ENCODE peak calls at places on chromosomes 4 and X, in four cellular contexts. One of them, this sample, is unnamed. For H3K4me1 and H3K27me3, the result is how much of the 10 kb centered on the place peaks cover.

GRCh38 chr4:75671802-75672421 is 1.3 kb downstream of the G3BP2 start:
- DNase-seq in CD8-positive, alpha-beta memory T cell: no peak
- DNase-seq in psoas muscle: no peak
- DNase-seq in endodermal cell: no peak
- DNase-seq in this sample: no peak

GRCh38 chrX:41176263-41176662 is 91.0 kb downstream of the USP9X start:
- DNase-seq in endodermal cell: no peak
- DNase-seq in psoas muscle: no peak
- DNase-seq in CD8-positive, alpha-beta memory T cell: no peak
- DNase-seq in this sample: no peak

GRCh38 chr4:82900016-82900334 is 560 bp upstream of the THAP9 start:
- DNase-seq in psoas muscle: no peak
- DNase-seq in endodermal cell: no peak
- DNase-seq in CD8-positive, alpha-beta memory T cell: no peak
- DNase-seq in this sample: no peak

GRCh38 chr4:75244325-75244724 is 269.9 kb downstream of the RCHY1 start:
- DNase-seq in psoas muscle: no peak
- DNase-seq in CD8-positive, alpha-beta memory T cell: no peak
- DNase-seq in endodermal cell: no peak
- DNase-seq in this sample: no peak

GRCh38 chr4:2860391-2861348 is 17.0 kb downstream of the ADD1 start:
- DNase-seq in endodermal cell: peak
- DNase-seq in CD8-positive, alpha-beta memory T cell: no peak
- DNase-seq in psoas muscle: no peak
- DNase-seq in this sample: no peak

GRCh38 chr4:37685726-37686372 is 327 bp downstream of the RELL1 start:
- DNase-seq in endodermal cell: no peak
- DNase-seq in CD8-positive, alpha-beta memory T cell: peak
- DNase-seq in psoas muscle: peak
- DNase-seq in this sample: peak

GRCh38 chrX:9327747-9328145 is 137.1 kb upstream of the TBL1X start:
- DNase-seq in endodermal cell: no peak
- DNase-seq in CD8-positive, alpha-beta memory T cell: no peak
- DNase-seq in psoas muscle: no peak
- DNase-seq in this sample: no peak

GRCh38 chr4:144450526-144450925 is 195.4 kb upstream of the HHIP start:
- DNase-seq in psoas muscle: no peak
- DNase-seq in endodermal cell: no peak
- DNase-seq in CD8-positive, alpha-beta memory T cell: no peak
- DNase-seq in this sample: no peak

GRCh38 chr4:112374850-112375249 is 77.7 kb downstream of the ALPK1 start:
- DNase-seq in CD8-positive, alpha-beta memory T cell: no peak
- DNase-seq in psoas muscle: no peak
- DNase-seq in endodermal cell: no peak
- DNase-seq in this sample: no peak

GRCh38 chr4:11741190-11741652 is 312.5 kb upstream of the HS3ST1 start:
- DNase-seq in psoas muscle: no peak
- DNase-seq in endodermal cell: no peak
- DNase-seq in CD8-positive, alpha-beta memory T cell: no peak
- DNase-seq in this sample: no peak

GRCh38 chrX:152912121-152912520 is 14.3 kb downstream of the ZNF185 start:
- DNase-seq in CD8-positive, alpha-beta memory T cell: no peak
- DNase-seq in endodermal cell: no peak
- DNase-seq in psoas muscle: no peak
- DNase-seq in this sample: no peak

GRCh38 chr4:30968926-30969325 is 248.8 kb downstream of the PCDH7 start:
- DNase-seq in endodermal cell: no peak
- DNase-seq in psoas muscle: no peak
- DNase-seq in CD8-positive, alpha-beta memory T cell: no peak
- DNase-seq in this sample: no peak

GRCh38 chr4:45442466-45442865 is 681.4 kb downstream of the GABRG1 start:
- DNase-seq in endodermal cell: peak
- DNase-seq in CD8-positive, alpha-beta memory T cell: no peak
- DNase-seq in psoas muscle: no peak
- DNase-seq in this sample: no peak

GRCh38 chr4:168409089-168409801 is 71.0 kb downstream of the DDX60L start:
- DNase-seq in psoas muscle: no peak
- DNase-seq in CD8-positive, alpha-beta memory T cell: no peak
- DNase-seq in endodermal cell: no peak
- DNase-seq in this sample: no peak

GRCh38 chr4:140158234-140159030 is 4.4 kb upstream of the MAML3 start:
- DNase-seq in psoas muscle: no peak
- DNase-seq in CD8-positive, alpha-beta memory T cell: no peak
- DNase-seq in endodermal cell: no peak
- DNase-seq in this sample: no peak

GRCh38 chrX:2984342-2984741 is 22.0 kb upstream of the ARSH start:
- DNase-seq in CD8-positive, alpha-beta memory T cell: no peak
- DNase-seq in psoas muscle: no peak
- DNase-seq in endodermal cell: no peak
- DNase-seq in this sample: no peak

GRCh38 chr4:107792691-107793090 is 32.0 kb upstream of the SGMS2 start:
- DNase-seq in endodermal cell: no peak
- DNase-seq in CD8-positive, alpha-beta memory T cell: no peak
- DNase-seq in psoas muscle: no peak
- DNase-seq in this sample: no peak

GRCh38 chrX:16666541-16666940 is 16.6 kb downstream of the S100G start:
- DNase-seq in psoas muscle: no peak
- DNase-seq in endodermal cell: peak
- DNase-seq in CD8-positive, alpha-beta memory T cell: no peak
- DNase-seq in this sample: no peak

GRCh38 chr4:145912391-145912790 is 26.2 kb downstream of the ZNF827 start:
- DNase-seq in endodermal cell: no peak
- DNase-seq in CD8-positive, alpha-beta memory T cell: no peak
- DNase-seq in psoas muscle: no peak
- DNase-seq in this sample: no peak

GRCh38 chrX:26375346-26375745 is 159.4 kb downstream of the MAGEB5 start:
- DNase-seq in psoas muscle: no peak
- DNase-seq in endodermal cell: no peak
- DNase-seq in CD8-positive, alpha-beta memory T cell: no peak
- DNase-seq in this sample: no peak

GRCh38 chr4:38034986-38035882 is 75.0 kb downstream of the PTTG2 start:
- DNase-seq in CD8-positive, alpha-beta memory T cell: no peak
- DNase-seq in psoas muscle: no peak
- DNase-seq in endodermal cell: no peak
- DNase-seq in this sample: peak

GRCh38 chr4:35151816-35152572 is 1092.3 kb downstream of the ARAP2 start:
- DNase-seq in CD8-positive, alpha-beta memory T cell: no peak
- DNase-seq in endodermal cell: peak
- DNase-seq in psoas muscle: no peak
- DNase-seq in this sample: no peak

GRCh38 chrX:40329616-40330015 is 231.9 kb upstream of the BCOR start:
- DNase-seq in CD8-positive, alpha-beta memory T cell: no peak
- DNase-seq in psoas muscle: no peak
- DNase-seq in endodermal cell: no peak
- DNase-seq in this sample: no peak

GRCh38 chr4:86496094-86497060 is 97.7 kb upstream of the PTPN13 start:
- DNase-seq in endodermal cell: peak
- DNase-seq in CD8-positive, alpha-beta memory T cell: peak
- DNase-seq in psoas muscle: no peak
- DNase-seq in this sample: peak

GRCh38 chr4:23878912-23879732 is 10.7 kb downstream of the PPARGC1A start:
- DNase-seq in endodermal cell: peak
- DNase-seq in CD8-positive, alpha-beta memory T cell: no peak
- DNase-seq in psoas muscle: no peak
- DNase-seq in this sample: no peak

GRCh38 chr4:163048447-163048846 is 118.2 kb downstream of the NAF1 start:
- DNase-seq in endodermal cell: peak
- DNase-seq in psoas muscle: no peak
- DNase-seq in CD8-positive, alpha-beta memory T cell: no peak
- DNase-seq in this sample: no peak

GRCh38 chr4:1207157-1207470 is 34.7 kb upstream of the SPON2 start:
- DNase-seq in CD8-positive, alpha-beta memory T cell: peak
- DNase-seq in endodermal cell: no peak
- DNase-seq in psoas muscle: no peak
- DNase-seq in this sample: no peak

GRCh38 chr4:71333960-71334951 is 4.6 kb upstream of the SLC4A4 start:
- DNase-seq in psoas muscle: no peak
- DNase-seq in endodermal cell: no peak
- DNase-seq in CD8-positive, alpha-beta memory T cell: no peak
- DNase-seq in this sample: no peak

GRCh38 chr4:176779421-176779820 is 13.3 kb downstream of the VEGFC start:
- DNase-seq in CD8-positive, alpha-beta memory T cell: no peak
- DNase-seq in psoas muscle: no peak
- DNase-seq in endodermal cell: no peak
- DNase-seq in this sample: no peak

GRCh38 chrX:136147320-136147901 is at the start of gene FHL1:
- DNase-seq in psoas muscle: peak
- DNase-seq in endodermal cell: peak
- DNase-seq in CD8-positive, alpha-beta memory T cell: peak
- DNase-seq in this sample: peak

GRCh38 chrX:1623691-1624090 is 8.8 kb downstream of the ASMT start:
- DNase-seq in CD8-positive, alpha-beta memory T cell: no peak
- DNase-seq in psoas muscle: no peak
- DNase-seq in endodermal cell: no peak
- DNase-seq in this sample: no peak

GRCh38 chrX:133297284-133297683 is 79.1 kb upstream of the TFDP3 start:
- DNase-seq in endodermal cell: no peak
- DNase-seq in CD8-positive, alpha-beta memory T cell: no peak
- DNase-seq in psoas muscle: no peak
- DNase-seq in this sample: no peak

GRCh38 chr4:84218002-84218401 is 281.1 kb downstream of the NKX6-1 start:
- DNase-seq in CD8-positive, alpha-beta memory T cell: no peak
- DNase-seq in endodermal cell: no peak
- DNase-seq in psoas muscle: no peak
- DNase-seq in this sample: no peak

GRCh38 chrX:137194164-137194563 is 160.4 kb upstream of the GPR101 start:
- DNase-seq in CD8-positive, alpha-beta memory T cell: no peak
- DNase-seq in endodermal cell: peak
- DNase-seq in psoas muscle: no peak
- DNase-seq in this sample: peak

GRCh38 chr4:153494562-153494961 is 28.4 kb downstream of the TMEM131L start:
- DNase-seq in endodermal cell: no peak
- DNase-seq in CD8-positive, alpha-beta memory T cell: no peak
- DNase-seq in psoas muscle: no peak
- DNase-seq in this sample: no peak

GRCh38 chr4:153497988-153498967 is 32.1 kb downstream of the TMEM131L start:
- DNase-seq in endodermal cell: no peak
- DNase-seq in CD8-positive, alpha-beta memory T cell: no peak
- DNase-seq in psoas muscle: no peak
- DNase-seq in this sample: no peak

GRCh38 chr4:153499005-153499404 is 32.8 kb downstream of the TMEM131L start:
- DNase-seq in CD8-positive, alpha-beta memory T cell: no peak
- DNase-seq in psoas muscle: no peak
- DNase-seq in endodermal cell: no peak
- DNase-seq in this sample: no peak

GRCh38 chr4:153495480-153496206 is 29.5 kb downstream of the TMEM131L start:
- DNase-seq in psoas muscle: no peak
- DNase-seq in endodermal cell: no peak
- DNase-seq in CD8-positive, alpha-beta memory T cell: no peak
- DNase-seq in this sample: no peak

GRCh38 chr4:153497091-153497531 is 31.0 kb downstream of the TMEM131L start:
- DNase-seq in CD8-positive, alpha-beta memory T cell: no peak
- DNase-seq in psoas muscle: no peak
- DNase-seq in endodermal cell: peak
- DNase-seq in this sample: peak
- H3K4me1 ChIP-seq in CD8-positive, alpha-beta memory T cell: half or more
- H3K4me1 ChIP-seq in psoas muscle: half or more
- H3K4me1 ChIP-seq in endodermal cell: under half
- H3K4me1 ChIP-seq in this sample: half or more

DNA sequence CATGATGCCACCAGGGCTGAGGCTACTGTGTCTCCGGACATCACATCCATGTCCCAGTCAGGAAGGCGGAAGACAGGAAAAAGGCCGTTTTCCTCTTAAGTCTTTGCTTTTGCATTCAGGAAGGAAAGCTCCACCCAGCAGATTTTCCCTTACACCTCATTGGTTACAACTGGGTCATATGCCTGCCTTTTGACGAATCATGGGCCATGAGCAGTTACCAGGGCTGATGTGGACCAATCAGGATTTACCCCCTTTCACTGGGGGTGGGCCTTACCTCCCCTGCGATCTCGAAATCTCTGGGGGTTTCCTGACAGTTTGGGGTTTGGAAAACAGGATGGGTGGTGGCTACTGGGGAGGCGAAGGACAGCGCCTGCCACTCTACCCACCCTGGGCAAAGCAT is 52.5 kb upstream of the GRPEL1 start:
- DNase-seq in CD8-positive, alpha-beta memory T cell: no peak
- DNase-seq in endodermal cell: no peak
- DNase-seq in psoas muscle: no peak
- DNase-seq in this sample: no peak
- H3K27me3 ChIP-seq in CD8-positive, alpha-beta memory T cell: under half
- H3K27me3 ChIP-seq in endodermal cell: under half
- H3K27me3 ChIP-seq in psoas muscle: under half
- H3K27me3 ChIP-seq in this sample: under half

DNA sequence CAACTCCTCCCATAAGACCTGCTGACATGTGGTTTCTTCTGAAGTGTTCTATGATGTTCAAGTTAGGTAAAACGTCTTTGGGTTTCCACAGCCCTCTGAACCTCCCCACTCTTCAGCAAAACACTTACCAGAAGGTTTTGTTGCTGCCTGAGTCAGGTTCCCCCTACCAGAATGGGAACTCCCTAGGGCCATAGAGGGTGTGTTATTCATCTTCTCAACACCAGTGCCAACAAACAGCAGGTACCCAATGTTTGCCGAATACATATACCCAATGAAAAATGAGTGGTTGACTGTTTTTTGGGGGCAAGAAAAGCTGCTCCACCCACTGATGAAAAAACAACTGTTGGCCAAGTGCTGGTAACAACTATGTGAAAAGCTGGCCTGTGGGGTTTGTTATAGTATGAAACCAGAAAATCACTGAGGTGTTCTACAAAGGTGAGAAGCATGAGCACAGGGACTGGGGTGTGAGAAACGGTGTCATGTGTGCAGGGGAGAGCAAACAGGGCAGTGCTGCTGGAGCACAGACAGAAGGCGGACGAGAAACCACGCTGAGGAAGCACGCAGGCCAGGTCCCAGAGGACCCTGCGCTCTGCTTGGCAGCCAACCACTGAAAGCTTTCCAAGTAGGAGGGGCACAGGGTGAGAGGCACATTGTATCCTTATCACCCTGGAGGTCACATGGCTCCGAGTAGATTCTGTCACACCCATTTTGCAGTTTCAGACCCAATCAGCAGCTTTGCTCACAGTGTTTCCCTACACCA is 28.8 kb downstream of the ATP8A1 start:
- DNase-seq in psoas muscle: peak
- DNase-seq in endodermal cell: no peak
- DNase-seq in CD8-positive, alpha-beta memory T cell: peak
- DNase-seq in this sample: peak
- H3K4me1 ChIP-seq in psoas muscle: under half
- H3K4me1 ChIP-seq in endodermal cell: under half
- H3K4me1 ChIP-seq in CD8-positive, alpha-beta memory T cell: half or more
- H3K4me1 ChIP-seq in this sample: under half

GRCh38 chrX:24963823-24964222 is 51.9 kb downstream of the ARX start:
- DNase-seq in psoas muscle: no peak
- DNase-seq in endodermal cell: peak
- DNase-seq in CD8-positive, alpha-beta memory T cell: no peak
- DNase-seq in this sample: no peak
- H3K27me3 ChIP-seq in psoas muscle: under half
- H3K27me3 ChIP-seq in endodermal cell: under half
- H3K27me3 ChIP-seq in CD8-positive, alpha-beta memory T cell: under half
- H3K27me3 ChIP-seq in this sample: under half

GRCh38 chr4:7457201-7458065 is 22.7 kb upstream of the PSAPL1 start:
- DNase-seq in CD8-positive, alpha-beta memory T cell: no peak
- DNase-seq in psoas muscle: no peak
- DNase-seq in endodermal cell: no peak
- DNase-seq in this sample: no peak
- H3K4me1 ChIP-seq in CD8-positive, alpha-beta memory T cell: under half
- H3K4me1 ChIP-seq in psoas muscle: under half
- H3K4me1 ChIP-seq in endodermal cell: under half
- H3K4me1 ChIP-seq in this sample: under half

This sample was measured in CD4-positive, alpha-beta memory T cell.